ENCODE peak calls at places on chromosomes 12 and 14, in four cellular contexts. X is neural crest cell, E is fibroblast of lung, T is transverse colon. J is an unnamed sample.

GRCh38 chr14:99910337-99911268 is 117.4 kb downstream of the EML1 start:
- DNase-seq in X (no peak), E (peak; percentile 74), T (no peak), J (peak; percentile 32)

GRCh38 chr12:113138826-113139225 is 3.3 kb upstream of the RASAL1 start:
- DNase-seq in X (no peak), E (no peak), T (no peak), J (no peak)

GRCh38 chr14:69069020-69069421 is 83.9 kb downstream of the DCAF5 start:
- DNase-seq in X (no peak), E (peak; percentile 82), T (no peak), J (no peak)

GRCh38 chr14:76919811-76920571 is 93.8 kb downstream of the LRRC74A start:
- DNase-seq in X (no peak), E (peak; percentile 91), T (peak; percentile 35), J (peak; percentile 61)

GRCh38 chr12:84079621-84080020 is 833.0 kb downstream of the SLC6A15 start:
- DNase-seq in X (no peak), E (no peak), T (no peak), J (no peak)

GRCh38 chr12:107415066-107415465 is 270.5 kb upstream of the PWP1 start:
- DNase-seq in X (no peak), E (no peak), T (no peak), J (no peak)

GRCh38 chr12:122527478-122527944 is 462 bp downstream of the KNTC1 start:
- DNase-seq in X (no peak), E (peak; percentile 10), T (peak; percentile 20), J (no peak)

GRCh38 chr12:90250766-90251165 is 542.1 kb upstream of the ATP2B1 start:
- DNase-seq in X (no peak), E (peak; percentile 57), T (no peak), J (no peak)

GRCh38 chr12:79634957-79635471 is 55.8 kb downstream of the PAWR start:
- DNase-seq in X (no peak), E (no peak), T (no peak), J (no peak)

GRCh38 chr14:66638688-66639087 is 130.7 kb downstream of the GPHN start:
- DNase-seq in X (no peak), E (peak; percentile 12), T (no peak), J (no peak)

GRCh38 chr12:79127268-79127895 is 262.8 kb downstream of the SYT1 start:
- DNase-seq in X (no peak), E (peak; percentile 95), T (no peak), J (no peak)

GRCh38 chr14:101819251-101819990 is 57.9 kb downstream of the PPP2R5C start:
- DNase-seq in X (no peak), E (no peak), T (peak; percentile 58), J (no peak)

GRCh38 chr12:28313631-28314030 is 123.4 kb downstream of the CCDC91 start:
- DNase-seq in X (no peak), E (peak; percentile 44), T (no peak), J (no peak)

GRCh38 chr14:75547552-75548250 is 25.4 kb downstream of the BATF start:
- DNase-seq in X (no peak), E (no peak), T (no peak), J (no peak)

GRCh38 chr12:24778486-24779304 is 170.2 kb downstream of the BCAT1 start:
- DNase-seq in X (no peak), E (peak; percentile 80), T (no peak), J (no peak)
- TF ChIP-seq CTCF in X (peak; percentile 81), E (peak; percentile 42), T (no peak), J (peak; percentile 41)

GRCh38 chr12:51822956-51823355 is 25.6 kb downstream of the FIGNL2 start:
- DNase-seq in X (no peak), E (no peak), T (no peak), J (no peak)

GRCh38 chr12:51825216-51825615 is 23.3 kb downstream of the FIGNL2 start:
- DNase-seq in X (no peak), E (no peak), T (no peak), J (no peak)

GRCh38 chr12:51821423-51822260 is 26.9 kb downstream of the FIGNL2 start:
- DNase-seq in X (no peak), E (no peak), T (no peak), J (no peak)

GRCh38 chr12:51822261-51822616 is 26.3 kb downstream of the FIGNL2 start:
- DNase-seq in X (no peak), E (no peak), T (no peak), J (no peak)

GRCh38 chr12:51823875-51824565 is 24.5 kb downstream of the FIGNL2 start:
- DNase-seq in X (no peak), E (peak; percentile 76), T (peak; percentile 34), J (no peak)
- TF ChIP-seq CTCF in X (peak; percentile 62), E (peak; percentile 47), T (peak; percentile 46), J (peak; percentile 86)

GRCh38 chr12:2745655-2746054 is 49.1 kb upstream of the FKBP4 start:
- DNase-seq in X (no peak), E (peak; percentile 4), T (no peak), J (no peak)

GRCh38 chr12:2739069-2739468 is 55.7 kb upstream of the FKBP4 start:
- DNase-seq in X (no peak), E (no peak), T (no peak), J (no peak)

GRCh38 chr12:2737656-2738241 is 57.0 kb upstream of the FKBP4 start:
- DNase-seq in X (no peak), E (no peak), T (no peak), J (no peak)

GRCh38 chr12:2743478-2743877 is 51.3 kb upstream of the FKBP4 start:
- DNase-seq in X (no peak), E (no peak), T (no peak), J (no peak)

DNA sequence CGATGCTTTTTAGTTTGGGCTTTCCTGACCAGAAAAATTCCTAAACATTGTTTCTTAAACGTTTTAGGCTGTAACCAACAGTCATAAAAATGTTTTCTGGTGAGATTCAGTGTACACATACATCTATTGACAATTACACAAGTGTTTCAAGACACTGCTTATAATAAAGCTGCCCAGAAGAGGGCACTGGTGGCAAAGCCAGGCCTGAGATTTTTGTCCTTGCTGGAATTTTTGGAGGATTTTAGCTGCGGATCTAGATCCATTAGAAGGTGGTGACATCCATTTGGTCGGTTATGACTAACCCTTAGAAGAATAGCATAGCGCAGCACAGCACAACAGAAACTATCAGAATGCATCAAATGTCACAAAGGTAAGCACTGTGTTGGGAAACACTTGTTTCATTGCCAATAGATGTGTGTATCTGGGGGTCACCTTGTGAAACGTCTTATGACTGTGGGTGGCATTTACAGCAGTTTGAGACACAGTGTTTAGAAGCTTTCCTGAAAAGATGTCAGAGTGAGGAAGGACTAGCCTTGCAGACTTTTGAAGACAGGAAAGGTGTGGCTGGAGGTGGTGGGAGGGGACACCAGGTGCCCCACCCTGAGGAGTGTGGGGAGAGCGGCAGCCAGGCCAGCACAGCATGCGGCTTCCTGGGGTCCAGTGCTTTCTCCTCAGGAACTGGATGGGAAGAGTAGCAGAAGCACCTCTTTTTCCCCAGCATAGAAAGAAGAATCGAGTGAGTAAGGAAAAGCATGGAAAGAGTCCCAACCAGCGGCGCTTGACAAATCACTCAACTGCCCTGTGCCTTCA is 54.7 kb upstream of the FKBP4 start:
- DNase-seq in X (peak; percentile 11), E (peak; percentile 50), T (peak; percentile 19), J (no peak)
- TF ChIP-seq CTCF in X (peak; percentile 82), E (peak; percentile 59), T (peak; percentile 71), J (peak; percentile 50)

DNA sequence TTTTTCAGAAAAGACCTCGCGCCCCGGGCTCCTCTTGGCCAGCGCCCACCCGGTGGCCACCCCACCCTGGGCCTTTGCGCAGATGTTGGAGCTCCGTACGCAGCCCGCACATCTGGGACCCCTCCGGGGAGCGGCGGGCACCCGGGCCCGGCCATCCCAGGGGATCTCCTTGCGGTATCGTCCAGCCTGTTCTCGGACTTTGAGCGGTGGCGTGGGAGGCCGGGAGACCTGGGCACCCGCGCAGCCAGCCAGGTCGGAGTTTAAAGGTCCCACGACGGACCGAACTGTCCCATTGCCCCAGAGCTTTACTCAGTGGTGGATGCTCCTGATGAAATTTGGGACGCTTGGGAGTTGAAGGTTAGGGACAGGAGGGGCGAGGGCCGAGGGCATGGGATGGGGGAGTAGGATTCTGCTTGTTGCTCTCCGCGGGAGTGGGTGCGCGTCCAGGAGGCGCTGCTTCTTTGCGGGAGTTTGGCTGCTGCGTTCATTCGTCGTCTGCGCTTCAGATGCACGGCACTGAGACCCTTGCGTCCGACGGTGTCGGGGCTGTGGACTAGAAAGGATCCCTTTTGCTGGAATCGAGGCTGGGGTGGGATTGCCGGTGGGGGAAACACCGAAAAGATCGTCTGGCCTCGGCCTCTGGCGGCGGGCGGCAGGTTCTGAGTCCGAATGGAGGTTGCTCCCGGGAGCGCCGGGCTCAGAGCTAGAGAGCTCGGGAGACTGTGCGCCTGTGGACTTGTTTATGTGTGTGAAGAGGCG is 1.4 kb downstream of the NTF3 start:
- DNase-seq in X (peak; percentile 9), E (no peak), T (no peak), J (no peak)
- TF ChIP-seq CTCF in X (no peak), E (no peak), T (no peak), J (no peak)

DNA sequence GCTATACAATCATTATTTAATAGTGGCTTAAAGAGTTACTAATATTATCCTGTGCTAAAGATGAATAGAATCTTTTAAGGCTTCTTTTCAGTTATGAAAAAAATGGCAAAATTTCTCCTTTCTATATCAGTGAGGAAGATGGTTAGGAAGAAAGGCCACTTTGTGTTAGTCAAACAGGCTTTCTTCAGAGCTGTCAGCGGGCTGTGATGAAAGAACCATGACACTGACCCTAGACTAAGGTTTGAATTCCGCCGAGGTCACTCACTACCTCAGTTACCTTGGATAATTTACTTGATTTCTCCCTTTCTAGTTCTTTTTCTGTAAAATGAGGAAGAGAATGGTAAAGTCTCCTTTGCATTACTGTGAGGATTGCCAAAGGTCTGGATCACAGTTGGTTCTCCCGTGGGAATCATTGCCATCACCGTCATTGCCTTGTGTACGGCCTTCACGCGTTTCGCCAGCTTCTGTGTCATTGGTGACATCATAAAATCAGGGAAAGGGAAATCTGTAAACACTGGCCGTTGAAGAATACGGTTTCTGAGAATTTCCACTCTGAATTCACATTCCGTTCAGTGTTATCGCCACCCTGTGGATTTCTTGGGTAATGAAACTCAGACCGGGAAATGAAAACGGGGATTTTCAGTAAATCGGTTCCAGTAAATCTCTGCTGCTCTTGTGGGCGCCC is 26.7 kb upstream of the YBX3 start:
- DNase-seq in X (peak; percentile 68), E (peak; percentile 98), T (peak; percentile 75), J (peak; percentile 34)
- TF ChIP-seq CTCF in X (peak; percentile 99), E (peak; percentile 96), T (peak; percentile 93), J (peak; percentile 98)